ENCODE peak calls at places on chromosomes 12 and 14, in six cellular contexts. U, Q, C, S, Z and L are unnamed samples.

GRCh38 chr12:3405821-3406220 is 85.2 kb upstream of the PRMT8 start:
- ATAC-seq in U (no peak), Q (no peak), C (no peak), S (no peak), Z (no peak), L (no peak)

GRCh38 chr14:89479802-89480201 is 62.8 kb upstream of the FOXN3 start:
- ATAC-seq in U (no peak), Q (no peak), C (no peak), S (no peak), Z (no peak), L (peak)

GRCh38 chr14:31752867-31753661 is 191.9 kb downstream of the NUBPL start:
- ATAC-seq in U (no peak), Q (no peak), C (no peak), S (peak), Z (peak), L (no peak)

GRCh38 chr12:105474672-105475071 is 144.2 kb downstream of the C12orf75 start:
- ATAC-seq in U (no peak), Q (no peak), C (no peak), S (no peak), Z (no peak), L (no peak)

GRCh38 chr14:96811985-96812667 is 14.9 kb downstream of the VRK1 start:
- ATAC-seq in U (no peak), Q (no peak), C (no peak), S (peak), Z (no peak), L (no peak)

GRCh38 chr12:84727964-84728363 is 184.6 kb downstream of the SLC6A15 start:
- ATAC-seq in U (peak), Q (peak), C (no peak), S (no peak), Z (peak), L (no peak)

GRCh38 chr12:3129301-3130052 is 52.3 kb downstream of the TSPAN9 start:
- ATAC-seq in U (no peak), Q (no peak), C (no peak), S (peak), Z (no peak), L (no peak)

GRCh38 chr12:89468648-89469326 is 55.8 kb downstream of the GALNT4 start:
- ATAC-seq in U (no peak), Q (no peak), C (no peak), S (peak), Z (no peak), L (no peak)

DNA sequence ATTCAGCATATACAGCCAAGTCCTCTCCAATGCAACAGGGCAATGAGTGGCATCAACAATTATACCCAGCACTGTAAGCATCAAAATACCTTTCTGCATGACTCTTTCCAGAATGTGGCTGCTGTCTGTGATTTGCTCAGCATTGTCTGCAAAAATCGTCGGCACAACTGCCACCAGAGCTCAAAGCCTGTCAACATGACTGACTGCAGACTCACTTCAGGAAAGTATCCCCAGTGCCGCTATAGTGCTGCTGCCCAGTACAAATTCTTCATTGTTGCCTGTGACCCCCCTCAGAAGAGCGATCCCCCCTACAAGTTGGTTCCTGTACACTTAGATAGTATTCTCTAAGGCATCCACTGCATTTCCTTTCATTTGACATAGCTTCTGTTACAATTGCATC is 737 bp downstream of the RNASE6 start:
- ATAC-seq in U (no peak), Q (peak), C (no peak), S (peak), Z (no peak), L (no peak)
- H3K27ac ChIP-seq in U (no peak), Q (peak), C (no peak), S (peak), Z (no peak), L (no peak)

DNA sequence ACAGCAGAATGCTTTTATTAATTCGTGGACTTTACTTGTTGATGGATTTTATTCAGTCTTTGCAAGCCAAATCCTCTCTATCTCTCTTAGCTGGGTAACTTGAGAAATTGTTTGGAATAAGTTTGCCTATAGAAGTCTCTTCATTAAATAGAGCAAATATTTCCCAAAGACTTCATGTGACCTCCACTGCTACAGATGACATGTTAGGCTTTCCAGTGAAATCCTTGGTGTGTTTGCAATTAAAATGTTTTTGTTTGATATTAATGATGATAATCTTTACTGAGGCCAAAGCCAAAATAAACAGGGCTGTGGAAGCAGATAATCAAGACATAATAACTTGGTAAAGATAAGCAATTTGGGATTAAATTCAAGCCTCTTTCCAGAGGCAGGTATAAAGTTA is 4.4 kb downstream of the MYF6 start:
- ATAC-seq in U (no peak), Q (no peak), C (no peak), S (no peak), Z (no peak), L (no peak)
- TF ChIP-seq POLR2AphosphoS5 in U (no peak), Q (no peak), C (no peak), S (no peak), Z (no peak), L (no peak)

GRCh38 chr14:50363734-50364113 is 33.0 kb downstream of the CDKL1 start:
- ATAC-seq in U (no peak), Q (peak), C (peak), S (peak), Z (peak), L (peak)
- TF ChIP-seq POLR2A in U (no peak), Q (no peak), C (no peak), S (peak), Z (no peak), L (no peak)

DNA sequence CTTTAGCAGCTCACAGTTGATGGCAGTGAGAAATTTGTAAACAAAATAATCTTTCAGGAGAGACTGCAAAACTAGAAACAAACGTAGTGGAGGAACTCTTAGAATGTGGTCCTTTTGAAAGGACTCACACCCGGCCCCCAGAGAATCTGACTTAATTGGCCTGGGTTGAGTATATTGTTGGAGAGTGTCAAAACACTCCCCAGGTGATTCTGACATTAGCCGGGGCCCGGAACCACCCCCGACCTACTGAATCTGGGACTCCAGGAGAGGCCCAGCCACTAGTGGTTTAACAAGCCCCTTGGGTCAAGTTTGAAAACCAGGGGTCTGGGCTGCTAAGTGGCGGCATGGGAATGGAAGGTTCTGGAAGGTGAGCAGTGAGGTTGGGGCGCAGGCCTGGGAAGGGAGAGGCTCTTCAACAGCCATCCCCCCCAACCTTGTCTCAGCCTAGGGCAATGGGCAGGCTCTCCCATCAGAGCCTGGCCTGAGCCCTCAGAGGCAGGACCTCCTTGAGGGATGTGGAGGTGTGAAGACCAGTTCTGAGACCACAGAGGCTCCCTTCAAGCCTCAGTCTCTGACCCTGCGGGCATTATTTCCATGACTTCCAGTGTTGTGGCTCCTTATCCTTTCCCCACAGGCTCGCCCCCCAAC is 1.1 kb upstream of the ELK3 start:
- ATAC-seq in U (no peak), Q (no peak), C (no peak), S (no peak), Z (no peak), L (no peak)
- H3K27ac ChIP-seq in U (peak), Q (peak), C (no peak), S (no peak), Z (no peak), L (peak)

GRCh38 chr14:54653764-54654469 is 87.0 kb downstream of the SAMD4A start:
- ATAC-seq in U (peak), Q (peak), C (no peak), S (no peak), Z (peak), L (peak)
- TF ChIP-seq POLR2AphosphoS5 in U (no peak), Q (peak), C (no peak), S (no peak), Z (no peak), L (peak)